ENCODE peak calls at places on chromosomes 13 and 19, in nine cellular contexts. S is right cardiac atrium, K is neuronal stem cell, M is HT-29, H is T-helper 2 cell, V is BJ, Y is iPS-NIHi11, A is cardiac muscle cell, J is epithelial cell of esophagus. Q is an unnamed sample.
A peak's percentile ranks its signal among the peaks of the same experiment; 100 is the strongest.

GRCh38 chr13:56659041-56659471 is 481.7 kb upstream of the PRR20A start:
- DNase-seq in S (peak; percentile 9), K (no peak), M (no peak), H (no peak), V (no peak), Y (no peak), A (no peak), J (no peak), Q (no peak)

GRCh38 chr13:91207261-91207660 is 140.2 kb upstream of the MIR17HG start:
- DNase-seq in S (no peak), K (no peak), M (no peak), H (no peak), V (no peak), Y (no peak), A (no peak), J (no peak), Q (no peak)

GRCh38 chr13:91482427-91482826 is 84.0 kb downstream of the GPC5 start:
- DNase-seq in S (no peak), K (peak; percentile 5), M (no peak), H (no peak), V (no peak), Y (peak; percentile 28), A (no peak), J (no peak), Q (no peak)

GRCh38 chr19:46919324-46919723 is 58.5 kb downstream of the ARHGAP35 start:
- DNase-seq in S (no peak), K (no peak), M (no peak), H (no peak), V (no peak), Y (no peak), A (no peak), J (peak; percentile 56), Q (no peak)

GRCh38 chr13:47218611-47219010 is 321.8 kb upstream of the HTR2A start:
- DNase-seq in S (no peak), K (no peak), M (no peak), H (no peak), V (no peak), Y (no peak), A (no peak), J (peak; percentile 58), Q (no peak)

GRCh38 chr13:99386495-99386894 is 79.3 kb upstream of the GPR183 start:
- DNase-seq in S (no peak), K (no peak), M (no peak), H (no peak), V (no peak), Y (no peak), A (no peak), J (no peak), Q (no peak)

GRCh38 chr19:39951686-39952085 is 17.3 kb upstream of the FCGBP start:
- DNase-seq in S (no peak), K (no peak), M (no peak), H (peak; percentile 29), V (no peak), Y (no peak), A (peak; percentile 68), J (peak; percentile 79), Q (no peak)

GRCh38 chr13:114275309-114275708 is 6.1 kb upstream of the UPF3A start:
- DNase-seq in S (peak; percentile 46), K (no peak), M (no peak), H (no peak), V (no peak), Y (no peak), A (no peak), J (no peak), Q (no peak)

GRCh38 chr13:114002771-114003321 is 29.0 kb upstream of the C13orf46 start:
- DNase-seq in S (peak; percentile 39), K (no peak), M (no peak), H (no peak), V (no peak), Y (no peak), A (no peak), J (no peak), Q (no peak)

GRCh38 chr19:4991996-4992698 is 23.2 kb downstream of the KDM4B start:
- DNase-seq in S (peak; percentile 7), K (no peak), M (no peak), H (no peak), V (no peak), Y (no peak), A (no peak), J (no peak), Q (no peak)

GRCh38 chr19:51086153-51086850 is 3.6 kb upstream of the KLK14 start:
- DNase-seq in S (no peak), K (no peak), M (no peak), H (no peak), V (no peak), Y (no peak), A (no peak), J (no peak), Q (no peak)

GRCh38 chr13:101116381-101116780 is 299.9 kb downstream of the NALCN start:
- DNase-seq in S (no peak), K (no peak), M (no peak), H (no peak), V (no peak), Y (no peak), A (no peak), J (no peak), Q (no peak)

GRCh38 chr19:2270157-2270571 is 11.8 kb downstream of the PEAK3 start:
- DNase-seq in S (peak; percentile 85), K (no peak), M (no peak), H (peak; percentile 38), V (no peak), Y (no peak), A (no peak), J (no peak), Q (no peak)

GRCh38 chr19:10430505-10431253 is 10.3 kb downstream of the PDE4A start:
- DNase-seq in S (peak; percentile 91), K (no peak), M (no peak), H (no peak), V (no peak), Y (peak; percentile 67), A (peak; percentile 70), J (no peak), Q (no peak)

GRCh38 chr19:15101479-15102082 is 5.6 kb upstream of the SYDE1 start:
- DNase-seq in S (no peak), K (no peak), M (peak; percentile 38), H (peak; percentile 47), V (no peak), Y (peak; percentile 53), A (peak; percentile 65), J (peak; percentile 66), Q (peak; percentile 60)

GRCh38 chr13:67298297-67298696 is 68.2 kb upstream of the PCDH9 start:
- DNase-seq in S (no peak), K (no peak), M (no peak), H (no peak), V (no peak), Y (no peak), A (no peak), J (no peak), Q (no peak)

GRCh38 chr13:59533561-59534337 is 630.0 kb downstream of the DIAPH3 start:
- DNase-seq in S (no peak), K (no peak), M (peak; percentile 54), H (no peak), V (no peak), Y (no peak), A (no peak), J (peak; percentile 62), Q (no peak)

GRCh38 chr13:30998548-30999140 is 66.2 kb downstream of the TEX26 start:
- DNase-seq in S (no peak), K (no peak), M (no peak), H (no peak), V (no peak), Y (no peak), A (peak; percentile 32), J (peak; percentile 61), Q (no peak)

GRCh38 chr13:32019612-32020233 is 11.9 kb upstream of the FRY start:
- DNase-seq in S (peak; percentile 42), K (peak; percentile 43), M (peak; percentile 77), H (peak; percentile 52), V (no peak), Y (peak; percentile 65), A (peak; percentile 90), J (peak; percentile 55), Q (peak; percentile 76)

GRCh38 chr19:1618157-1619093 is 13.2 kb upstream of the UQCR11 start:
- DNase-seq in S (peak; percentile 51), K (no peak), M (no peak), H (peak; percentile 30), V (no peak), Y (peak; percentile 90), A (peak; percentile 20), J (peak; percentile 37), Q (peak; percentile 44)